ENCODE peak calls at places on chromosomes 2 and 18, in four cellular contexts. D, S, L and Z are unnamed samples.
A peak's percentile ranks its signal among the peaks of the same experiment; 100 is the strongest.

GRCh38 chr2:154813636-154814035 is 115.1 kb downstream of the KCNJ3 start:
- DNase-seq in D (no peak), S (no peak), L (no peak), Z (no peak)

GRCh38 chr2:217878865-217879595 is 123.8 kb downstream of the TNS1 start:
- DNase-seq in D (no peak), S (peak; percentile 30), L (no peak), Z (no peak)

GRCh38 chr2:140929866-140930265 is 1201.0 kb downstream of the LRP1B start:
- DNase-seq in D (no peak), S (no peak), L (no peak), Z (no peak)

GRCh38 chr2:172472441-172473051 is 45.2 kb downstream of the ITGA6 start:
- DNase-seq in D (no peak), S (no peak), L (no peak), Z (no peak)

GRCh38 chr2:190499976-190500588 is 34.4 kb downstream of the NEMP2 start:
- DNase-seq in D (no peak), S (no peak), L (peak; percentile 67), Z (peak; percentile 12)

GRCh38 chr2:20179179-20179754 is 45.7 kb downstream of the SDC1 start:
- DNase-seq in D (no peak), S (no peak), L (no peak), Z (no peak)

GRCh38 chr2:178072383-178073301 is at the start of gene PDE11A:
- DNase-seq in D (no peak), S (peak; percentile 88), L (peak; percentile 88), Z (peak; percentile 86)

GRCh38 chr2:1886405-1886992 is 142.2 kb upstream of the PXDN start:
- DNase-seq in D (no peak), S (peak; percentile 57), L (peak; percentile 58), Z (peak; percentile 83)

GRCh38 chr2:170161516-170162260 is 16.3 kb upstream of the MYO3B start:
- DNase-seq in D (no peak), S (peak; percentile 69), L (no peak), Z (no peak)

GRCh38 chr2:176002684-176003225 is 688 bp upstream of the LNPK start:
- DNase-seq in D (no peak), S (peak; percentile 58), L (peak; percentile 21), Z (no peak)

GRCh38 chr2:100406120-100406508 is 11.4 kb downstream of the CHST10 start:
- DNase-seq in D (no peak), S (no peak), L (no peak), Z (no peak)

GRCh38 chr18:79518028-79518682 is 122.4 kb downstream of the NFATC1 start:
- DNase-seq in D (no peak), S (no peak), L (no peak), Z (no peak)

GRCh38 chr2:65035544-65035943 is 20.7 kb upstream of the CEP68 start:
- DNase-seq in D (no peak), S (no peak), L (no peak), Z (no peak)

GRCh38 chr2:63053235-63053888 is 2.7 kb downstream of the OTX1 start:
- DNase-seq in D (no peak), S (no peak), L (no peak), Z (peak; percentile 13)

GRCh38 chr2:189076572-189076971 is 102.4 kb downstream of the COL3A1 start:
- DNase-seq in D (no peak), S (no peak), L (no peak), Z (no peak)

GRCh38 chr2:152583512-152584188 is 133.6 kb downstream of the PRPF40A start:
- DNase-seq in D (no peak), S (peak; percentile 47), L (no peak), Z (no peak)

GRCh38 chr2:8551622-8552074 is 130.2 kb upstream of the ID2 start:
- DNase-seq in D (no peak), S (no peak), L (no peak), Z (no peak)

GRCh38 chr2:191691016-191691725 is 13.2 kb downstream of the NABP1 start:
- DNase-seq in D (peak; percentile 59), S (peak; percentile 57), L (peak; percentile 81), Z (no peak)

GRCh38 chr18:7784171-7784570 is 217.1 kb downstream of the PTPRM start:
- DNase-seq in D (no peak), S (no peak), L (no peak), Z (no peak)

GRCh38 chr2:110853516-110853915 is 121.1 kb downstream of the ACOXL start:
- DNase-seq in D (no peak), S (peak; percentile 42), L (peak; percentile 42), Z (peak; percentile 65)

GRCh38 chr2:61937098-61937497 is 31.6 kb downstream of the COMMD1 start:
- DNase-seq in D (no peak), S (no peak), L (no peak), Z (no peak)

GRCh38 chr18:8623549-8624106 is 14.4 kb downstream of the RAB12 start:
- DNase-seq in D (no peak), S (no peak), L (no peak), Z (no peak)

GRCh38 chr18:10368456-10369453 is 85.7 kb upstream of the APCDD1 start:
- DNase-seq in D (no peak), S (no peak), L (no peak), Z (no peak)

GRCh38 chr2:233424028-233424951 is 70.0 kb downstream of the DGKD start:
- DNase-seq in D (no peak), S (no peak), L (no peak), Z (no peak)

GRCh38 chr2:221420245-221420644 is 151.9 kb downstream of the EPHA4 start:
- DNase-seq in D (peak; percentile 12), S (no peak), L (no peak), Z (no peak)

GRCh38 chr18:10346786-10347415 is 107.5 kb upstream of the APCDD1 start:
- DNase-seq in D (no peak), S (no peak), L (no peak), Z (no peak)

GRCh38 chr18:61890344-61890743 is 2.5 kb downstream of the RNF152 start:
- DNase-seq in D (no peak), S (no peak), L (no peak), Z (no peak)

GRCh38 chr18:45107425-45107824 is 426.7 kb downstream of the SETBP1 start:
- DNase-seq in D (no peak), S (no peak), L (no peak), Z (no peak)

GRCh38 chr2:14188431-14188830 is 444.1 kb upstream of the LRATD1 start:
- DNase-seq in D (no peak), S (no peak), L (no peak), Z (no peak)

GRCh38 chr18:12777543-12777942 is 74.7 kb downstream of the PSMG2 start:
- DNase-seq in D (no peak), S (no peak), L (no peak), Z (peak; percentile 53)

GRCh38 chr2:197453123-197453913 is at the start of gene COQ10B:
- DNase-seq in D (peak; percentile 99), S (peak; percentile 95), L (peak; percentile 100), Z (peak; percentile 99)

DNA sequence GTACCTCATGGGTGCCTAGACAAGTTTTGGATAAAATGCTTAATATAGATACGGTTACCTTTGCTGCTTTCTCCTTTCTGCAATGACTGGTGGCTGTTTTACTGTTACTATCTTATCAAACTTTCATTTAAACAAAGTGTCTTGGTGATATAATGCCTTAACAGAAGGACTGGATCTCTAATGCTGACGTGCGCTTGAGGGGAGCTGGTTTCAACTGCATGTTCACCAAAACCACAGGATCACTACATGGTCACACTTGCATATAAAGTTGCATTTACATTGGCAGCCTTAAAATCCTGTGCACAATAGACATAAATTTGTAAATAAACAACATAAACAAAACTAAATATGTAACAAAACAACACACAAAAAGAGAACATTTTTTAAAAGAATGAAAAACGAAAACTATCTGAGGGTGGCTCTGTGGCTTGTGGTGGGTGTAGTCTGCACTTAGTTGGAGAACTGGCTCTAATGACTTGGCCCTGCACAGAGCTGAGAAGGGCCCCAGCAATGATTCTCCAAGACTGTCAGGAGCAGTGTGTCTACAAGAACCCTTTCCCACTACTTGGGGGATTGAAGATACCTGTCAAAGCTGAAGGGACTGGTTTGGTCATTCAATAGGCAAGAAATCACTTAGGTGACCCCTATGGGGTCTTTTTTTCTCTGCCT is 135.5 kb downstream of the UXS1 start:
- DNase-seq in D (no peak), S (no peak), L (no peak), Z (no peak)
- TF ChIP-seq NR2C2 in D (no peak), S (no peak), L (no peak), Z (no peak)

GRCh38 chr2:67877281-67877680 is 185.5 kb downstream of the C1D start:
- DNase-seq in D (no peak), S (no peak), L (no peak), Z (peak; percentile 12)

GRCh38 chr2:67879586-67880290 is 183.1 kb downstream of the C1D start:
- DNase-seq in D (no peak), S (no peak), L (no peak), Z (no peak)

GRCh38 chr2:67876176-67876575 is 186.6 kb downstream of the C1D start:
- DNase-seq in D (no peak), S (no peak), L (no peak), Z (no peak)

GRCh38 chr2:67880291-67880761 is 182.5 kb downstream of the C1D start:
- DNase-seq in D (no peak), S (no peak), L (no peak), Z (no peak)

GRCh38 chr2:67878743-67879142 is 184.1 kb downstream of the C1D start:
- DNase-seq in D (no peak), S (no peak), L (no peak), Z (no peak)
- TF ChIP-seq NR2C2 in D (no peak), S (no peak), L (no peak), Z (no peak)

DNA sequence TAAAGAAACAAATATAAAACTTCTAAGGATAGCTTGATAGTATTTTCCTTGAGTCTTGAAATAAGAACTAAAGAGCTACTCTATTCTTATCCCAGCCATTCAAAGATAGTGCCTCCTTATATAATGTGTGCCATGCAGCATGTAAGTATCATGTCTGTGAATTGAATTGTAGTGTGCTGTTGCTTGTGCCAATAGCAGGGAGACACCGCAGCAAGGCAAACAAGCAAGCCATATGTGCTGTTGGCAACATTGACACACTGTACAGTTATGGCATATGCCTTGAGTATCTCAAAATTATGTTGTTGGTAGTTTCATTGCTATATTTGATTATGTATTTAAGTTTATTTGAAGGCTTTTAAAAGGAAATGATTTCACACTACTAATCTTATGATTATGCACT is 58.2 kb downstream of the ERBB4 start:
- DNase-seq in D (no peak), S (no peak), L (no peak), Z (no peak)
- TF ChIP-seq NR2C2 in D (no peak), S (no peak), L (no peak), Z (no peak)

GRCh38 chr2:201203916-201204654 is 21.1 kb downstream of the CASP10 start:
- DNase-seq in D (no peak), S (no peak), L (no peak), Z (no peak)
- TF ChIP-seq NR2C2 in D (no peak), S (no peak), L (no peak), Z (no peak)

GRCh38 chr2:69464575-69464974 is 27.3 kb upstream of the NFU1 start:
- DNase-seq in D (no peak), S (peak; percentile 12), L (no peak), Z (no peak)
- TF ChIP-seq NR2C2 in D (no peak), S (no peak), L (no peak), Z (no peak)